ENCODE peak calls at places on chromosomes 16 and 17, in nine cellular contexts. V is stomach, M is HepG2, L is tibial nerve, F is right lobe of liver, N is Peyer's patch, D is A549, B is K562, S is testis. Y is an unnamed sample. For H3K4me1, the result is how much of the 10 kb centered on the place peaks cover.

GRCh38 chr16:88792668-88793587 is 7.9 kb upstream of the PIEZO1 start:
- DNase-seq in V (no peak), M (no peak), L (no peak), F (no peak), N (no peak), D (no peak), B (no peak), S (no peak), Y (no peak)

GRCh38 chr16:8887438-8887765 is 5.3 kb downstream of the LITAFD start:
- DNase-seq in V (no peak), M (no peak), L (no peak), F (no peak), N (no peak), D (no peak), B (no peak), S (no peak), Y (no peak)

GRCh38 chr16:25493136-25493811 is 198.5 kb upstream of the HS3ST4 start:
- DNase-seq in V (no peak), M (no peak), L (no peak), F (no peak), N (no peak), D (no peak), B (no peak), S (no peak), Y (peak)

GRCh38 chr17:31379796-31380195 is 11.7 kb upstream of the RAB11FIP4 start:
- DNase-seq in V (no peak), M (peak), L (no peak), F (no peak), N (no peak), D (no peak), B (no peak), S (no peak), Y (no peak)

GRCh38 chr17:47915667-47916242 is 19.7 kb downstream of the SP2 start:
- DNase-seq in V (no peak), M (no peak), L (no peak), F (no peak), N (no peak), D (no peak), B (no peak), S (peak), Y (no peak)

GRCh38 chr16:29977063-29977462 is 3.4 kb downstream of the TAOK2 start:
- DNase-seq in V (no peak), M (no peak), L (no peak), F (no peak), N (no peak), D (no peak), B (no peak), S (no peak), Y (no peak)

GRCh38 chr17:82939213-82940030 is 99.6 kb upstream of the ZNF750 start:
- DNase-seq in V (no peak), M (no peak), L (no peak), F (peak), N (no peak), D (no peak), B (no peak), S (no peak), Y (no peak)

GRCh38 chr16:30737794-30738648 is 10.2 kb upstream of the PHKG2 start:
- DNase-seq in V (no peak), M (no peak), L (no peak), F (no peak), N (no peak), D (no peak), B (no peak), S (no peak), Y (no peak)

GRCh38 chr17:40579471-40579870 is 14.2 kb upstream of the CCR7 start:
- DNase-seq in V (no peak), M (no peak), L (no peak), F (no peak), N (no peak), D (no peak), B (no peak), S (no peak), Y (no peak)

GRCh38 chr17:40580140-40580539 is 14.9 kb upstream of the CCR7 start:
- DNase-seq in V (no peak), M (no peak), L (no peak), F (no peak), N (no peak), D (no peak), B (no peak), S (no peak), Y (no peak)

GRCh38 chr17:40577611-40578065 is 12.4 kb upstream of the CCR7 start:
- DNase-seq in V (no peak), M (no peak), L (no peak), F (no peak), N (no peak), D (no peak), B (no peak), S (no peak), Y (no peak)

DNA sequence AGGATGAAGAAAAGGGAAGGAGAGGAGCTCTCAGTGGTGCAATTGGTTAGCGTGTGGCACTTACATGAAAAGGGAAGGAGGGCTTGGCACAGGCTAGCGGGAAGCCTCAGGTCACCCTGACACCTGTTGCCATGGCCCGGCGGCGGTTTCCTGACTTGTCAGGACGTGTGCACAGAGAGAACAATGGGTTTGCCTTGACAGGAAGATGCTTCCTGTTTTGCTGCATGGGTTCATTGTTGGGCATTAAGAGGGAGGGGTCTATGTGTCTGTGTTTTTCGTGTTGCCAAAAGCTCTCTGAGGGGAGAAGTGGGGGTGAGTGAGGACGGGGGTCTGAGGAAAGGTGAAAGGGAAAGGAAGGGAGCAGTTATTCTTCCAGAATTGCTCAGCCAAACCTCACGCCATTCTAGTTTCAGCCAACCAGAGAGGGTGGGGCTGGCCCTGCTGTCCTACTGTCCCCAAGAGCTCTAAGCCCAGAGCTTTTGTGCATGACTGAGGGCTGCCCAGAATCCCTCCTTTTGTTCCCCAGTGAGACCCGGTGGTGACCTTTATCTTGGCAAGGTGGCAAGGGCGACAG is 17.1 kb upstream of the CCR7 start:
- DNase-seq in V (peak), M (no peak), L (no peak), F (no peak), N (peak), D (no peak), B (no peak), S (no peak), Y (no peak)
- H3K4me1 ChIP-seq in V (under half), M (under half), L (under half), F (under half), N (under half), D (under half), B (under half), S (under half), Y (under half)

DNA sequence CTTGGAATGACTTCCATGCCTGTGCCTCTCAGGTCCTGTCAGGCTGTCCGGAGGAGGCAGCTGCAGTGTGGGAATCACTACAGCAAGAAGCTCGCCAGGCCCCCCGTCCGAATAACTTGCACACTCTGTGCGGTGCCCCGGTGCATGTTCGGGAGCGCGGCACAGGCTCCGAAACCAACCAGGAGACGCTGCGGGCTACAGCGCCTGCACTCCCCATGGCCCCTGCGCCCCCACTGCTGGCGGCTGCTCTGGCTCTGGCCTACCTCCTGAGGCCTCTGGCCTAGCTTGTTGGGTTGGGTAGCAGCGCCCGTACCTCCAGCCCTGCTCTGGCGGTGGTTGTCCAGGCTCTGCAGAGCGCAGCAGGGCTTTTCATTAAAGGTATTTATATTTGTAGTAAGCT is 1.3 kb downstream of the NRN1L start:
- DNase-seq in V (no peak), M (no peak), L (no peak), F (no peak), N (no peak), D (no peak), B (no peak), S (no peak), Y (no peak)
- TF ChIP-seq POLR2A in V (no peak), M (no peak), L (no peak), F (no peak), N (no peak), D (no peak), B (no peak), S (no peak), Y (no peak)

GRCh38 chr17:66522591-66523272 is 220.3 kb downstream of the PRKCA start:
- DNase-seq in V (no peak), M (no peak), L (no peak), F (no peak), N (no peak), D (no peak), B (no peak), S (no peak), Y (peak)
- H3K4me1 ChIP-seq in V (under half), M (under half), L (under half), F (under half), N (under half), D (under half), B (under half), S (under half), Y (under half)

GRCh38 chr16:20862162-20862960 is 37.8 kb downstream of the DCUN1D3 start:
- DNase-seq in V (no peak), M (no peak), L (no peak), F (no peak), N (no peak), D (no peak), B (no peak), S (no peak), Y (no peak)

GRCh38 chr16:20866161-20866772 is 33.9 kb downstream of the DCUN1D3 start:
- DNase-seq in V (peak), M (peak), L (no peak), F (peak), N (no peak), D (peak), B (peak), S (no peak), Y (no peak)

GRCh38 chr16:20866792-20867191 is 33.4 kb downstream of the DCUN1D3 start:
- DNase-seq in V (no peak), M (no peak), L (no peak), F (no peak), N (no peak), D (no peak), B (no peak), S (no peak), Y (no peak)

GRCh38 chr16:20867585-20867984 is 32.6 kb downstream of the DCUN1D3 start:
- DNase-seq in V (no peak), M (no peak), L (no peak), F (no peak), N (no peak), D (no peak), B (no peak), S (no peak), Y (no peak)

GRCh38 chr16:20865420-20866126 is 34.6 kb downstream of the DCUN1D3 start:
- DNase-seq in V (no peak), M (no peak), L (no peak), F (no peak), N (no peak), D (peak), B (no peak), S (no peak), Y (no peak)
- TF ChIP-seq POLR2A in V (no peak), M (no peak), L (no peak), F (no peak), N (no peak), D (no peak), B (no peak), S (no peak), Y (no peak)

DNA sequence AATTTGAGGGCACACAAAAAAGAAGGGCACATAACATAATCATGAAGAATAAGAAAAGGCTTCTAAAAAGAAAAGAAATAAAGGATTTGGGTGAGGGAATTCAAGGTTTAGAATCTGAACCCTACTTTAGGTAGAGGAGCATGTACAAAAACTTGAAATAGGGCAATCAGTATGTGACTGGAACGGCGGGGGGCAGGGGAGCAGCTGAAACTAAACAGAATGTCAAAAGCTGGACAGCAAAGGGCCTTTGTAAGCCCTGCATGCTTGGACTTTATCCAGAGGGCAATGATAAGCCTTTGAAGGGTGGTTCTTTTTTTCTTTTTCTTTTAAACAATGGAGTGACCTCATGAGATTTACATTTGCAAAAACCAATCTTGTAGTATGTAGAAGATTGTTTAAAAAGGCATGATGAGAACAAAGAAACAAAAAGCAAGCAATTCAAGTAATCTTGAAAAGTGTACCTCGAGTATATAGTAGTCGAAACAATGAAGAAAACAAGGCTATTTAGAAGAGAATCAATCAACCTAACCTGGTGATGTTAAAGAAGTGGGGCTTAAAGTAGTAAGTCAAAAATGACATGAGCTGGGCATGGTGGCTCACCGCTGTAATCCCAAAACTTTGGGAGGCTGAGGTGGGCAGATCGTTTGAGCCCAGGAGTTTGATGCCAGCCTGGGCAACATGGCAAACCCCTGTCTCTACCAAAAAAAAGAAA is 46.7 kb upstream of the ANKFY1 start:
- DNase-seq in V (peak), M (peak), L (no peak), F (peak), N (no peak), D (no peak), B (no peak), S (peak), Y (no peak)
- H3K4me1 ChIP-seq in V (under half), M (half or more), L (under half), F (under half), N (under half), D (under half), B (under half), S (under half), Y (half or more)

DNA sequence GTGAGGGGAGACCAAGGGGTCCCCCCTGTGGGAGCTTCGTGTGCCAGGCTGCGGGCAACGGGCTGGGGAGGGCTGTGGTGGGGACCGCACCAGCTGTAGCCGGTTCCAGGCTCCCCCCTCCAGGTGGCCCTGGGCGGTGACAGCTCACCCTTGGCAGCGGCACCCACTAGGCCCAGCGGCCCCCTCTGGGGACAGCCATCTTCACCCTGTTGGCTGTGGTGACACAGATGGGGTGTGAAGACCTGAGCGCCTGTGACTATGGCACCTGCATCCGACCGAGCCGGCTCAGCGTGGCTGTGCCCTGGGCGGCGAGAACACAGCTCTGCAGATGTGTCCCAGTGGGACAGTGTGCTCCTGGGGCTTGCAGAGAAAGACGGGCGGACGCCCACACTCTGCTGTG is 1.1 kb upstream of the C1QTNF8 start:
- DNase-seq in V (no peak), M (no peak), L (no peak), F (no peak), N (no peak), D (no peak), B (no peak), S (no peak), Y (no peak)
- TF ChIP-seq POLR2A in V (no peak), M (no peak), L (no peak), F (no peak), N (no peak), D (no peak), B (no peak), S (no peak), Y (no peak)

DNA sequence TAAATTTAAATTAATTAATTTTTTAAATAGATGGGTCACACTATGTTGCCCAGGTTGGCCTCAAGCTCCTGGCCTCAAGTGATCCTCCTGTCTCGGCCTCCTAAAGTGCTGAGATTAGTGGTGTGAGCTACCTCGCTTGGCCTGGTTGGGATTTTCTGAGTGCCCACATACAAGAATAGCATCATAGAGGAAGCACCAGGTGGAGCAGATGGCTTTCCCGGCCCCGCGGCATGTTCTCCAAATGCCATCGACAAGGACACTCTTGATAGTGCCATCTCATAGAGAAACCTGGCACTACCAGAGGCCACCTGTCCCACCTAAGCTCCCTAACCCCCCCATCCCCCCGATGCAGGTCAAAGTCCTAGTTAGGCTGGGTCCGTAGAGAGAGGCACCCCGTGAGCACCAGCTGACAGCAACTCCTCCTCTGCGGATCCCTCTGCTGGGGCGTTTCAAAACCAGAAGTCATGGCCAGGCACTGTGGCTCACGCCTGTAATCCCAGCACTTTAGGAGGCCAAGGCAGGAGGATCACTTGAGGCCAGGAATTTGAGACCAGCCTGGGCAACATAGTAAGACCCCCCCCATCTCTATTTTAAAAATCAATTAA is 65.9 kb downstream of the DNAH3 start:
- DNase-seq in V (no peak), M (peak), L (no peak), F (no peak), N (no peak), D (no peak), B (no peak), S (no peak), Y (no peak)
- H3K4me1 ChIP-seq in V (under half), M (under half), L (under half), F (under half), N (under half), D (under half), B (under half), S (under half), Y (under half)

DNA sequence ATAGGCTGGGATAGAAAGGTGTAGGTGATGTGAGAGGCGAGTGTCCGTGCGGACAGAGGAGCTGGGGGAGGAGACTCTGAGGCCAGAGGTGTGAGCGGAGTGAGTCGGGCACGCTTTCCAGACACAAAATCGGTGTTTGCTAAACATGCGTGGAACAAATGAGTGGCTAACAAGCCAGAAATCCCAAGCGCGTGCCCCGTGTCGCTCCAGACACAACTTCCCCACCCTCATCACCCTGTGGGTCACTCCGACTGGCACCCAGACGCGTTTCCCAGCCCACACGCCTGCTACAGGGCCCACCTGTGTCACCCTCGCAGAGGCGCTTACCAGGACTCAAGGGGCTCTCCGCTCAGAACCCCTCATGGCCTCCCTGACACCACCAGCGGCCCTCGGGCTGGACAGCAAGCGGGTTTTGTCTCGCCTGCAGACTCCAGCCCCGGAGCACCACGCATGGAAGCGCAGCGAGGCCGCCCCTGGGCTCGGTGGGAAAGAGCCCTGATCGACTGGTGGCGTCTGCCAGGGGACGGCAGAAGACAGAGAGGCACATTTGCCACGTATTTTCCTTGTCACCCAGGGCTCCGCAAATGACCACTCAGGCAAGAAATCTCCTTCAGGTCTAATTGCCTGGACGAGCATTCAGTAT is 6.0 kb upstream of the RPH3AL start:
- DNase-seq in V (no peak), M (no peak), L (no peak), F (no peak), N (no peak), D (no peak), B (no peak), S (no peak), Y (no peak)
- TF ChIP-seq POLR2A in V (no peak), M (no peak), L (no peak), F (no peak), N (no peak), D (no peak), B (no peak), S (no peak), Y (no peak)